ENCODE peak calls at places on chromosome 7, in eight cellular contexts. G is hepatocyte, J is HCT116, Z is K562, C is fibroblast of lung, V is A673, L is neural progenitor cell, R is mammary epithelial cell. K is an unnamed sample.

GRCh38 chr7:127671341-127671740 is 19.3 kb downstream of the SND1 start:
- DNase-seq in J (no peak), C (no peak), V (no peak), Z (no peak), G (no peak), R (no peak), L (no peak), K (no peak)

GRCh38 chr7:80869821-80870751 is 48.8 kb downstream of the SEMA3C start:
- DNase-seq in C (no peak), Z (no peak), J (no peak), V (no peak), L (no peak), G (peak; percentile 73), R (no peak), K (no peak)

GRCh38 chr7:41886906-41887311 is 184.0 kb upstream of the INHBA start:
- DNase-seq in R (peak; percentile 37), Z (no peak), L (no peak), C (peak; percentile 99), V (peak; percentile 73), G (peak; percentile 34), J (no peak), K (no peak)

GRCh38 chr7:3159445-3159844 is 115.8 kb upstream of the CARD11 start:
- DNase-seq in J (no peak), G (no peak), L (no peak), C (no peak), Z (no peak), V (no peak), R (no peak), K (no peak)

GRCh38 chr7:87599336-87599735 is 1.3 kb downstream of the ABCB1 start:
- DNase-seq in C (peak; percentile 21), Z (peak; percentile 33), V (no peak), R (no peak), L (no peak), G (peak; percentile 7), J (no peak), K (no peak)

GRCh38 chr7:138001529-138002095 is at the start of gene CREB3L2:
- DNase-seq in J (no peak), C (peak; percentile 69), R (no peak), L (peak; percentile 87), G (peak; percentile 85), Z (peak; percentile 79), V (peak; percentile 75), K (peak; percentile 70)

GRCh38 chr7:47032171-47032915 is 549.6 kb downstream of the TNS3 start:
- DNase-seq in J (no peak), R (no peak), C (no peak), L (no peak), G (no peak), V (no peak), Z (no peak), K (no peak)

GRCh38 chr7:80244206-80244956 is 109.8 kb downstream of the GNAI1 start:
- DNase-seq in Z (no peak), R (no peak), C (no peak), J (no peak), G (no peak), L (no peak), V (no peak), K (no peak)

GRCh38 chr7:80277434-80278427 is 143.1 kb downstream of the GNAI1 start:
- DNase-seq in R (peak; percentile 77), Z (no peak), J (peak; percentile 92), C (peak; percentile 59), L (no peak), V (peak; percentile 92), G (peak; percentile 57), K (no peak)

GRCh38 chr7:157576415-157576814 is 239.6 kb downstream of the DNAJB6 start:
- DNase-seq in R (no peak), V (no peak), C (no peak), J (no peak), L (no peak), G (no peak), Z (peak; percentile 17), K (no peak)

GRCh38 chr7:158646766-158647474 is 57.7 kb downstream of the NCAPG2 start:
- DNase-seq in G (no peak), L (peak; percentile 60), Z (peak; percentile 45), C (no peak), J (no peak), V (peak; percentile 34), R (peak; percentile 8), K (peak; percentile 38)

GRCh38 chr7:129522971-129523340 is 20.6 kb downstream of the SMKR1 start:
- DNase-seq in J (no peak), C (no peak), G (no peak), R (no peak), Z (no peak), L (no peak), V (no peak), K (no peak)

GRCh38 chr7:129748710-129749109 is 137.2 kb downstream of the NRF1 start:
- DNase-seq in L (no peak), C (no peak), G (no peak), V (no peak), R (no peak), Z (no peak), J (no peak), K (no peak)

GRCh38 chr7:155394413-155394812 is 63.5 kb upstream of the EN2 start:
- DNase-seq in C (no peak), Z (no peak), R (no peak), J (no peak), V (no peak), L (no peak), G (no peak), K (no peak)
- TF ChIP-seq EZH2 in C (no peak), Z (no peak), R (no peak), J (no peak), V (no peak), L (no peak), G (no peak), K (no peak)

DNA sequence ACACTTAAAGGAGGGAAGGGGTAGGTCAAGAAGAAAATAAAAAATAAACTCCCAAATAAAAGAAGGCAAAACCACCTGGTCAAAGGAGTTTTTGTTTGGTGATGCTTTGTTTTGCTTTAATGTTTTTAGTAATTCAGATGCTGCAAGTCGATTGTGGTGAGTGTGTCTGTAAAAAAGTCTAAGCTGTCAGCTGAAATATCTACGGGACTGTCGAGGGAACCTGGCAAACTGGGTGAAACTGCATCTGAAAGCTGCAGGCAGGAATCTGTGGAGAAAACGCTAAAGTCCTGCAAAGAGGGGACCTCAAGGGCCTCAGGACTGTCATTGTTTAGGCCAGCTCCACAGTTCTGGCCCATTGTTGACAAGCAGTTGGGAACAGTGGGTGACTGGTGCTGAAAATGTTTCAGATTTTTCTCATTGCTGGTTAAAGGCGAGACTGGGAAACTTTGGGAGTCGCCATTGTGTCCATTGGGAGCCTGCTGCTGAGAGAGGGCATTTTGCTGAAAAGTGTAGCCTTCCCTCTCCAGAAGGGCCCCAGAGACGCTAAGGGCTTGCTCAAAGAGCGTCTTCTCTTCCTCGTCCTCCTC is 1.8 kb downstream of the HOXA2 start:
- DNase-seq in C (peak; percentile 45), V (no peak), L (peak; percentile 67), J (no peak), G (no peak), R (no peak), Z (no peak), K (no peak)
- TF ChIP-seq EZH2 in C (no peak), V (no peak), L (no peak), J (no peak), G (no peak), R (no peak), Z (no peak), K (no peak)

DNA sequence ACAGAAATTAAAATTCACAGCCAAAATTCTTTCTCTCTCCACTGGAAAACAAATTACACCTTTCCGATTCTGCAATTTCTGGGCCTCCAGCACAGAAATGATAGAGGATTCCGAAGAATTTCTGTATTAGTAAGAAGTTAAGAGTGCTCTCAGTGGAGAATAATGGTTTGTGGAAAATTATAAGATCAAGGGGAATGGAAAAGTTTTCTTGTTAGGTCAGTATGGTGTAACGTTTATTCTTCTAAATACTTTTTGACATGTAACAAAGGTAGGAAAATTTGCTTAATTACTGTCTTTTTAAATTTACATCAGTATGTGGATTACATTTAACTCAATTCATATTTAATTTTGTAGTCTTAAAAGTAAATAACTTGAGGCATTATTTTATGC is 288.3 kb upstream of the NFE2L3 start:
- DNase-seq in R (no peak), G (no peak), Z (no peak), L (no peak), J (no peak), C (no peak), V (no peak), K (no peak)
- TF ChIP-seq EZH2 in R (no peak), G (no peak), Z (no peak), L (peak; percentile 10), J (no peak), C (peak; percentile 55), V (no peak), K (no peak)

DNA sequence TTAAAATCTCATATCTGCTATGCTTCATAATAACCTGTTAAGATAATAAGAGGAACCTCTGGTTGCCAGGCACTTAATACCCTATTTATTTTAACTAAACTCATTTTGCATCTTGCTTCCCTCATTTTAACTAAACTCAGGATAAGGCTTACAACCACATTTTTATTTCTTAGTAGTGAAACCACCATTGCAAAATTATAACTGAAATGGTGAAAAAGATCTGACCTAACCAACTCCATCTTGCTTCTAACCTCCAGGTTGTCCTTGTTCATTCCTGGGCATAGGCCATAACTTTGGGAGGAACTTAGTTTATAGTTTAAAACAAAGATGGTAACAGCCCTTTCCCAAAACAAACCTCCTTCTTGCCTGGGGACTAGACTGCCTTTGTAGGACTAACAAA is 6.0 kb downstream of the FAM3C start:
- DNase-seq in J (no peak), R (no peak), V (no peak), C (no peak), Z (no peak), G (no peak), L (no peak), K (no peak)
- TF ChIP-seq EZH2 in J (no peak), R (no peak), V (no peak), C (no peak), Z (no peak), G (no peak), L (no peak), K (no peak)

DNA sequence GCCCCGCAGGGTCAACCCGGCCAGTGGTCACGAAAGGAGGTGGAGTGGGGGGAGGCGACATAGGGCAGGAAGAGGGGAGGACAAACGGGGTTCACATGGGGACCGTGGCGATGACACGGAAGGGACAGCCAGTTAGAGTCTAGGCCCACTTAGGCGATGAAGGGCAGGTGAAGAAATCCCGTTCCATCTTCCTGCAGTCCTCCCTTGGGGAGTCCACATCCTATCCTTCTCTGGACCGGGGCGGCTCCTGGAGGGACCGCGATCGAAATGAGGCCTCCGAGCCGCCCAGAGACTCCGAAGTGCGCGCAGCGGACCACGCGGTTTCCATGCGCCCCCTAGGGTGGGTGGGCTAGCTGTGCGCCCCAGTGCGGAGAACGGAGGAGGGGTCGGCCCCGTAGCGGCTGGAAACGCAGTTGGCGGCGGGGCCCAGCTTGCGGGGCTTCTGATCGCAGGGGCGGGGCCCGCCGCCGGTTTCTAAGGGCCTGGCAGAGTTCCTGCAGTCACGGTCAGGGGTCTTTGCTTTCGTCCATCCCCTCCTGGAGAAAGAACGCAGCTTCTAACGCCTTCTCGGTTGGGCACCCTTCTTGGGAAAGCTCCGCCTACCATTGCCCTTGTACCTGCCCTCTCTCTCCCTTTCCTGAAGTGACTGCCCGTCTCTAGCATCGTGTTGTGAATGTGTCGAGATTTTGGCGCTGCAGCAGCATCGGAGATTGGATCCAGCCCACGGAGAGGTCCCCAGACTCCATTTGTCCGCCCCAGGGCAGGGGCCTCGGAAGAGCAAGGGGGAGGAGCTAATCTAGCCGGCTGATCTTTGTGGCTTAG is 17.9 kb upstream of the TMEM225B start:
- DNase-seq in Z (no peak), V (peak; percentile 75), L (peak; percentile 88), C (peak; percentile 40), R (no peak), J (no peak), G (peak; percentile 75), K (no peak)
- TF ChIP-seq EZH2 in Z (no peak), V (no peak), L (no peak), C (no peak), R (no peak), J (no peak), G (no peak), K (no peak)